ENCODE peak calls at places on chromosomes 1 and 21, in ten cellular contexts. Q, H, W, F, Y, M, J, A, K and R are unnamed samples.

GRCh38 chr1:92095868-92096267 is 15.7 kb downstream of the BTBD8 start:
- DNase-seq in H (no peak), M (no peak), Q (no peak), F (no peak), K (no peak), J (no peak), W (no peak), Y (no peak), A (no peak), R (no peak)

GRCh38 chr1:117890452-117890851 is 39.0 kb downstream of the GDAP2 start:
- DNase-seq in J (no peak), H (no peak), F (no peak), K (no peak), Y (no peak), W (no peak), M (no peak), Q (no peak), A (no peak), R (no peak)

GRCh38 chr1:6166221-6166620 is 13.9 kb downstream of the CHD5 start:
- DNase-seq in W (no peak), F (no peak), H (no peak), Q (no peak), Y (no peak), A (no peak), J (no peak), M (no peak), K (no peak), R (no peak)

GRCh38 chr1:221667504-221667903 is 74.4 kb downstream of the DUSP10 start:
- DNase-seq in Y (peak), A (no peak), H (peak), W (peak), K (no peak), F (peak), Q (peak), M (peak), J (peak), R (peak)

GRCh38 chr21:45995686-45996179 is 14.2 kb downstream of the COL6A1 start:
- DNase-seq in J (no peak), M (no peak), Q (no peak), F (no peak), Y (no peak), A (no peak), W (no peak), K (no peak), H (no peak), R (no peak)

GRCh38 chr1:187626056-187626455 is 797.3 kb downstream of the PLA2G4A start:
- DNase-seq in Y (no peak), F (no peak), M (no peak), K (no peak), H (peak), A (no peak), J (no peak), Q (no peak), W (no peak), R (no peak)

GRCh38 chr1:14538335-14538734 is 60.1 kb upstream of the KAZN start:
- DNase-seq in M (no peak), Q (no peak), W (no peak), K (no peak), Y (no peak), H (no peak), J (no peak), F (no peak), A (no peak), R (no peak)

GRCh38 chr1:241857131-241857530 is 9.1 kb downstream of the EXO1 start:
- DNase-seq in F (no peak), K (no peak), J (no peak), H (no peak), A (no peak), M (no peak), Q (no peak), Y (no peak), W (no peak), R (no peak)

GRCh38 chr21:43728467-43729390 is 9.8 kb downstream of the PDXK start:
- DNase-seq in J (peak), Y (peak), A (peak), M (peak), W (peak), Q (peak), H (peak), K (peak), F (peak), R (peak)

GRCh38 chr1:34885405-34886247 is 26.1 kb upstream of the SMIM12 start:
- DNase-seq in W (peak), M (no peak), H (no peak), K (no peak), Y (no peak), A (peak), Q (peak), F (no peak), J (peak), R (peak)

GRCh38 chr1:103513720-103514119 is 11.8 kb upstream of the RNPC3 start:
- DNase-seq in Y (no peak), J (no peak), K (no peak), W (peak), Q (no peak), A (no peak), M (no peak), H (no peak), F (no peak), R (no peak)

GRCh38 chr1:245363821-245364220 is 209.0 kb downstream of the KIF26B start:
- DNase-seq in F (no peak), Y (no peak), A (peak), W (no peak), M (no peak), H (no peak), Q (peak), K (no peak), J (peak), R (no peak)

GRCh38 chr1:43007377-43008105 is 48.9 kb upstream of the SLC2A1 start:
- DNase-seq in M (no peak), H (no peak), A (peak), Y (no peak), K (no peak), W (no peak), J (no peak), F (no peak), Q (no peak), R (no peak)

GRCh38 chr1:38089712-38090360 is 43.2 kb upstream of the POU3F1 start:
- DNase-seq in Q (no peak), Y (no peak), H (no peak), J (no peak), K (no peak), A (no peak), W (no peak), F (no peak), M (no peak), R (no peak)

GRCh38 chr1:217780993-217781392 is 149.8 kb downstream of the SPATA17 start:
- DNase-seq in W (no peak), K (no peak), Q (no peak), A (no peak), Y (no peak), H (no peak), M (no peak), J (no peak), F (no peak), R (peak)

GRCh38 chr1:33255347-33256311 is 663 bp upstream of the ZNF362 start:
- DNase-seq in Q (peak), F (peak), A (peak), K (no peak), M (peak), H (peak), Y (peak), W (peak), J (peak), R (no peak)

GRCh38 chr1:116907351-116907750 is 2.4 kb upstream of the PTGFRN start:
- DNase-seq in M (no peak), J (no peak), H (no peak), Q (no peak), F (no peak), W (no peak), A (no peak), K (no peak), Y (no peak), R (no peak)

GRCh38 chr1:2789164-2789985 is 12.1 kb downstream of the TTC34 start:
- DNase-seq in Y (no peak), F (no peak), H (no peak), Q (no peak), J (no peak), K (no peak), M (no peak), A (no peak), W (no peak), R (no peak)

GRCh38 chr1:75124510-75124909 is 9.7 kb upstream of the LHX8 start:
- DNase-seq in J (no peak), F (no peak), A (no peak), Y (no peak), K (no peak), M (no peak), H (no peak), Q (no peak), W (no peak), R (no peak)

GRCh38 chr1:67838180-67838912 is 5.1 kb upstream of the GNG12 start:
- DNase-seq in H (no peak), A (no peak), F (no peak), M (peak), Q (peak), Y (no peak), W (peak), K (no peak), J (peak), R (no peak)

GRCh38 chr1:228987736-228988506 is 252.6 kb downstream of the RHOU start:
- DNase-seq in J (no peak), F (no peak), A (no peak), Q (no peak), M (no peak), H (no peak), W (no peak), K (no peak), Y (no peak), R (no peak)

GRCh38 chr1:81936838-81937237 is 136.1 kb downstream of the ADGRL2 start:
- DNase-seq in H (no peak), A (no peak), W (no peak), J (no peak), M (no peak), Y (no peak), Q (no peak), K (no peak), F (no peak), R (no peak)

GRCh38 chr1:153238536-153238935 is 21.0 kb upstream of the LORICRIN start:
- DNase-seq in Y (no peak), H (no peak), M (no peak), W (no peak), A (peak), Q (no peak), K (no peak), J (no peak), F (peak), R (no peak)

GRCh38 chr1:203898458-203899244 is 37.3 kb downstream of the SNRPE start:
- DNase-seq in F (no peak), W (no peak), Y (no peak), H (no peak), A (no peak), Q (no peak), J (no peak), K (no peak), M (no peak), R (no peak)

GRCh38 chr1:51519857-51520699 is 1.0 kb upstream of the EPS15 start:
- DNase-seq in F (no peak), A (no peak), J (peak), W (peak), M (peak), H (no peak), Y (no peak), K (no peak), Q (peak), R (peak)

GRCh38 chr1:230408971-230409370 is 17.2 kb downstream of the PGBD5 start:
- DNase-seq in Y (no peak), Q (no peak), J (no peak), A (no peak), F (no peak), H (no peak), W (no peak), K (no peak), M (no peak), R (no peak)

GRCh38 chr21:18725653-18726052 is 322.1 kb upstream of the TMPRSS15 start:
- DNase-seq in K (no peak), F (no peak), Y (no peak), J (no peak), A (peak), W (no peak), H (no peak), Q (no peak), M (no peak), R (no peak)

GRCh38 chr1:110524311-110525249 is 5.6 kb upstream of the KCNA10 start:
- DNase-seq in H (peak), J (peak), Y (peak), W (peak), F (peak), K (no peak), A (peak), M (no peak), Q (peak), R (peak)
- H3K4me3 ChIP-seq in H (no peak), J (no peak), Y (no peak), W (no peak), F (no peak), K (peak), A (no peak), M (no peak), Q (no peak), R (peak)

GRCh38 chr1:54274448-54274847 is 74.5 kb downstream of the MRPL37 start:
- DNase-seq in Y (no peak), F (no peak), W (no peak), A (no peak), M (no peak), H (no peak), J (no peak), Q (no peak), K (no peak), R (no peak)

GRCh38 chr1:54276617-54277450 is 76.9 kb downstream of the MRPL37 start:
- DNase-seq in F (no peak), Y (no peak), K (no peak), H (no peak), A (no peak), J (no peak), W (no peak), M (no peak), Q (no peak), R (no peak)

GRCh38 chr1:54274881-54275280 is 74.9 kb downstream of the MRPL37 start:
- DNase-seq in M (no peak), A (no peak), Q (no peak), K (no peak), W (no peak), F (no peak), J (no peak), Y (no peak), H (no peak), R (no peak)

GRCh38 chr1:54273837-54274192 is 73.8 kb downstream of the MRPL37 start:
- DNase-seq in A (no peak), H (no peak), Q (no peak), Y (no peak), K (no peak), W (no peak), F (no peak), J (peak), M (no peak), R (peak)

DNA sequence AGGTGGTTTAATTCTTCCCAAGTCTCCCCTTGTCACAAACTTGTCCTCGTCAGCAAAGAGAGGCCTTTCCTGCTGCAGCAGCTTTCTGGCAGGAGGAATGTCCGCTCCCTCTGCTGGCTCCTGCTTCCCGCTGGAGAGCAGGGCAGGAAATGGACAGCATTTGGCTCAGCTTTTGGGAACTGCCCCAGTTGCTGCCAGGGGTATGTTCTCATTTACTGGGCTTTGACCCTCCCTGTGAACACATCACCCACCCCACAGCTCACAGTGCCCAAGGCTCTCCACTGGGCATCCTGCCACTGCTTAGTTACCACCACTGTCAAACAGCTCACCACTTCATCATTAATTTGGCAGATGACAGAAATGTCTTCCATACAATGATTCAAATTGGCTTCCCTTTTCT is 75.4 kb downstream of the MRPL37 start:
- DNase-seq in K (peak), M (no peak), Q (peak), A (no peak), F (no peak), Y (no peak), H (no peak), W (peak), J (peak), R (peak)
- TF ChIP-seq CTCF in K (no peak), M (no peak), Q (peak), A (peak), F (no peak), Y (no peak), H (no peak), W (peak), J (peak), R (peak)

DNA sequence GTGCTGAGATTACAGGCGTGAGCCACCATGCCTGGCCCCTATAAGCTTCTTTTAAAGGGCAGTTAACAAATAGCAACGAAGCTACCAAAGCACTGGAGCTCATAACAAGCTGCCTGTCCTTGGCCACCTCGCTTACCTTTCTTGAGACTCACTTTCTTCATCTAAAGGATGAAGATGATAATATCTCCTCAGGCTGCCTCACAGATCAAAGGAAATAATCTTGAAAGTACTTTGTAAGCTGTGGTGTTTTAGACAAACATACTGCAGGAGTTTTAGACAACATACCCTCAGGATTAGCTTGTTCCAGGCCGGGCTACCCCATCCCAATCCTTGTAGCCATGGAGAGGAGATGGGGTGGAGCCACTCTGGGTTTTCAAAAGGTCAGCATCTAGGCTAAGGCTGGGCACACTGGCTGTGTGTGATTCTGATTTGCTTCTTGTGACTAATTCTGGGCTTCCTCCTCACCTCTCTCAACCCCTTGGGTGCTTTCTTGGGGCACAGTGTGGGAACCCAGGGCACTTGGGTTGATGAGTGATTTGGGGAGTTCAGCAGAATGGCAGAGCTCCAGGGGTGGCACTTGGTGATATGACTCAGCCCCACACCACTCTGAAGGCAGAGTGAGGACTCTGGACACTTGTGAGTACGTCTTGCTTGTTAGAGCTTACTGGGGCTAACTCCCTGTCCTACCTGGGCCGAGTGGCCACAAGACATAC is 5.2 kb downstream of the GPR25 start:
- DNase-seq in A (no peak), W (no peak), H (peak), J (no peak), Y (peak), M (no peak), K (peak), Q (no peak), F (no peak), R (no peak)
- H3K4me3 ChIP-seq in A (no peak), W (no peak), H (no peak), J (no peak), Y (no peak), M (no peak), K (no peak), Q (no peak), F (no peak), R (no peak)

GRCh38 chr1:154698320-154699096 is 90.5 kb upstream of the ADAR start:
- DNase-seq in K (no peak), F (no peak), Q (no peak), H (peak), W (no peak), Y (no peak), M (no peak), J (no peak), A (no peak), R (no peak)

GRCh38 chr1:154694995-154695394 is 87.0 kb upstream of the ADAR start:
- DNase-seq in Q (no peak), J (no peak), K (no peak), F (no peak), W (no peak), A (no peak), M (no peak), H (no peak), Y (no peak), R (no peak)

GRCh38 chr1:154697710-154698109 is 89.7 kb upstream of the ADAR start:
- DNase-seq in M (no peak), K (no peak), H (no peak), Q (peak), Y (no peak), J (no peak), W (peak), A (no peak), F (no peak), R (no peak)

GRCh38 chr1:154696460-154696859 is 88.5 kb upstream of the ADAR start:
- DNase-seq in F (no peak), M (no peak), K (no peak), Q (no peak), H (no peak), W (no peak), A (no peak), J (no peak), Y (no peak), R (no peak)

GRCh38 chr1:154696001-154696400 is 88.0 kb upstream of the ADAR start:
- DNase-seq in J (no peak), K (no peak), F (no peak), M (no peak), W (peak), H (no peak), Q (no peak), Y (no peak), A (no peak), R (no peak)
- TF ChIP-seq CTCF in J (peak), K (no peak), F (no peak), M (peak), W (peak), H (no peak), Q (peak), Y (no peak), A (peak), R (peak)

DNA sequence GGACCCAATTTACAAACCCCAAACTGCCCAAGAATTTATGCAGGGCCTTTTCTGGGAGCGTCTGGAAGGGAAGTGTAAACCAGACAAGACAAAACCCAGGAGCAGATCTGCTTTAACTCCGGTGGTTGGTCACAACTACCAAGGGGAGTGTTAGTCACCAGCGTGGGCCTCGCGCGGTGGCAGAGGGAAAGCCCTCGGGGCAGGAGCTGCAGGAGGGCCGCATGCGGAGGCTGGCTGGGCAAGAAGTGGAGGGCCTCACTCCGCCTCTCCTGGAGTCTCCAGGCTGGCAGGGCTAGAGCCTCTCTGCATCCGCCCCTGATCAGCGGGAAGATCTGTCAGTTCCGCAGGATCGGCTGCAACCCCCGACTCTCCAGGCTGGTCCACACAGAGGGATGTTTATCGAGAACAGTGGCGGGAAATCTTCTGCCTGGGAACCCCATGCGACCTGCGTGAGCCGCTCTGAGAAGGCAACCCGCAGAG is 2.0 kb downstream of the COL24A1 start:
- DNase-seq in F (no peak), K (no peak), H (no peak), Y (no peak), M (no peak), A (no peak), J (no peak), Q (peak), W (no peak), R (peak)
- H3K4me3 ChIP-seq in F (no peak), K (peak), H (no peak), Y (no peak), M (no peak), A (no peak), J (peak), Q (no peak), W (no peak), R (no peak)

GRCh38 chr1:173213665-173214064 is 6.5 kb upstream of the TNFSF4 start:
- DNase-seq in W (no peak), J (no peak), Q (no peak), H (no peak), Y (no peak), M (no peak), K (no peak), A (no peak), F (no peak), R (no peak)
- TF ChIP-seq CTCF in W (no peak), J (no peak), Q (no peak), H (no peak), Y (no peak), M (peak), K (no peak), A (no peak), F (no peak), R (no peak)

GRCh38 chr1:226629210-226629895 is 80.8 kb downstream of the STUM start:
- DNase-seq in J (no peak), Q (no peak), K (no peak), M (no peak), A (no peak), Y (no peak), F (no peak), H (no peak), W (no peak), R (no peak)
- H3K4me3 ChIP-seq in J (no peak), Q (no peak), K (no peak), M (no peak), A (no peak), Y (no peak), F (no peak), H (no peak), W (no peak), R (no peak)

GRCh38 chr1:159924025-159924790 is 1.1 kb downstream of the TAGLN2 start:
- DNase-seq in M (no peak), J (peak), W (peak), A (no peak), Q (peak), K (peak), F (peak), Y (peak), H (peak), R (peak)
- TF ChIP-seq CTCF in M (no peak), J (no peak), W (peak), A (no peak), Q (no peak), K (peak), F (no peak), Y (no peak), H (no peak), R (no peak)